ENCODE peak calls at places on chromosomes 2 and 18, in four cellular contexts. One of them, this sample, is unnamed.

GRCh38 chr2:32792416-32792815 is 154.3 kb upstream of the LTBP1 start:
- DNase-seq in stomach: no peak
- DNase-seq in cardiac muscle cell: peak; percentile 49
- DNase-seq in dorsolateral prefrontal cortex: no peak
- DNase-seq in this sample: no peak

GRCh38 chr18:8522756-8523155 is 86.5 kb upstream of the RAB12 start:
- DNase-seq in dorsolateral prefrontal cortex: no peak
- DNase-seq in cardiac muscle cell: no peak
- DNase-seq in stomach: no peak
- DNase-seq in this sample: no peak

GRCh38 chr2:154338359-154338967 is 360.0 kb upstream of the KCNJ3 start:
- DNase-seq in stomach: no peak
- DNase-seq in cardiac muscle cell: no peak
- DNase-seq in dorsolateral prefrontal cortex: no peak
- DNase-seq in this sample: no peak

GRCh38 chr2:212842544-212843185 is 304.1 kb upstream of the ERBB4 start:
- DNase-seq in stomach: no peak
- DNase-seq in cardiac muscle cell: no peak
- DNase-seq in dorsolateral prefrontal cortex: no peak
- DNase-seq in this sample: no peak

GRCh38 chr2:240928476-240929363 is 22.6 kb downstream of the CROCC2 start:
- DNase-seq in dorsolateral prefrontal cortex: peak; percentile 34
- DNase-seq in stomach: peak; percentile 7
- DNase-seq in cardiac muscle cell: no peak
- DNase-seq in this sample: no peak

GRCh38 chr2:112096098-112096497 is 41.0 kb downstream of the TMEM87B start:
- DNase-seq in stomach: no peak
- DNase-seq in dorsolateral prefrontal cortex: no peak
- DNase-seq in cardiac muscle cell: no peak
- DNase-seq in this sample: no peak

GRCh38 chr2:61951876-61952275 is 46.4 kb downstream of the COMMD1 start:
- DNase-seq in cardiac muscle cell: no peak
- DNase-seq in dorsolateral prefrontal cortex: no peak
- DNase-seq in stomach: no peak
- DNase-seq in this sample: no peak

GRCh38 chr2:182031956-182032355 is 46.3 kb downstream of the PPP1R1C start:
- DNase-seq in cardiac muscle cell: no peak
- DNase-seq in dorsolateral prefrontal cortex: no peak
- DNase-seq in stomach: no peak
- DNase-seq in this sample: no peak

GRCh38 chr18:2087877-2088673 is 483.2 kb downstream of the METTL4 start:
- DNase-seq in cardiac muscle cell: no peak
- DNase-seq in stomach: no peak
- DNase-seq in dorsolateral prefrontal cortex: no peak
- DNase-seq in this sample: no peak

GRCh38 chr18:39841133-39842041 is 2113.6 kb upstream of the PIK3C3 start:
- DNase-seq in dorsolateral prefrontal cortex: peak; percentile 81
- DNase-seq in cardiac muscle cell: peak; percentile 64
- DNase-seq in stomach: peak; percentile 27
- DNase-seq in this sample: peak; percentile 87
- TF ChIP-seq CTCF in dorsolateral prefrontal cortex: peak; percentile 61
- TF ChIP-seq CTCF in cardiac muscle cell: peak; percentile 55
- TF ChIP-seq CTCF in stomach: no peak
- TF ChIP-seq CTCF in this sample: peak; percentile 80

GRCh38 chr2:190170673-190171072 is 108.1 kb upstream of the MSTN start:
- DNase-seq in cardiac muscle cell: no peak
- DNase-seq in stomach: no peak
- DNase-seq in dorsolateral prefrontal cortex: no peak
- DNase-seq in this sample: no peak

GRCh38 chr2:190162851-190163250 is 100.3 kb upstream of the MSTN start:
- DNase-seq in cardiac muscle cell: no peak
- DNase-seq in dorsolateral prefrontal cortex: no peak
- DNase-seq in stomach: no peak
- DNase-seq in this sample: no peak

GRCh38 chr2:190169221-190170072 is 106.9 kb upstream of the MSTN start:
- DNase-seq in stomach: no peak
- DNase-seq in dorsolateral prefrontal cortex: no peak
- DNase-seq in cardiac muscle cell: no peak
- DNase-seq in this sample: no peak

GRCh38 chr2:190165491-190165890 is 103.0 kb upstream of the MSTN start:
- DNase-seq in cardiac muscle cell: no peak
- DNase-seq in dorsolateral prefrontal cortex: no peak
- DNase-seq in stomach: no peak
- DNase-seq in this sample: no peak

GRCh38 chr2:190167702-190168101 is 105.2 kb upstream of the MSTN start:
- DNase-seq in stomach: no peak
- DNase-seq in cardiac muscle cell: no peak
- DNase-seq in dorsolateral prefrontal cortex: no peak
- DNase-seq in this sample: no peak
- TF ChIP-seq CTCF in stomach: no peak
- TF ChIP-seq CTCF in cardiac muscle cell: no peak
- TF ChIP-seq CTCF in dorsolateral prefrontal cortex: no peak
- TF ChIP-seq CTCF in this sample: no peak

DNA sequence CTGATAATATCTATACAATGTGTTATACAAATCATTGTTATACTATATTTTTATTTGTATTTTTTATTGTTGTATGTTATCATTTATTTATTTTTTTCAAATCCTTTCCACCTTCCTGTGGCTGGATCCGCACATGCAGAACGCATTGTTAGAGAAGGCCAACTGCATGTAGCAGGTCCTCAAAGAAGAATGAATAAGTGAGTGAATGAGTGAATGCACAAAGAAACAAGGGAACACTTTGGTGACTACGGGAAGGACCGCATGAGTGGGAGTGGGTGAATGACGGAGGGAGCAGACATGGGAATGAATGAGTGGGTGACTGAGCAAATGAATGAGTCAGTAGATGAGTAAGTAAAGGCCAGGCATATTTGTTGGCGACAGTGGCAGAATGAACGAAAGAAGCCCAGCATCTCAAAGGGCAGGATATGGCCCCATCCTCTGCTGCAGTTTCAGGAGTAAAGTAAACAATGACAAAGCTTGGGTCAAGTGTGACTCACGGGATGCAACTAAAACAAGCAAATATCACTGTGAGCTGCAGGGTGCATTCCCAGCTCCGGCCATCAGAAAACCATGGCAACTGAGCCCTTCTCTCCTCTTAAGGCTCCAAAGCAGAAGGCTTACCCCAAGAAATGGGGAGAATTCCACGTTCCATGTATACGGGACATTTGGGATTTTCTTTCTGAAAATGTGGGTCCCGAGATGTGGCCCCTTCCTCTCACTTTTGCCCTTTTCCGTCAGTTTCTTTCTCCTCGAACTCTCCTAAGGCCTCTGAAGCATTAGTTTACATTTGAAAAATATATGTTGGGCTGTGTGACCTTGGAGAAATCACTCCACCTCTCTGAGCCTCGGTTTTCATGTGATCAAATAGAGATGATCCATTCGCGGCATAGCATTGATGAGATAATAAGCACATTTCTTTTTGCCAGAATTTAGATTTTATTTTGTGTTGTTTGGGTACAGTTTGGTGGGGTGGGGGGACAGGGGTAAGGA is 24.5 kb downstream of the KCNF1 start:
- DNase-seq in dorsolateral prefrontal cortex: no peak
- DNase-seq in stomach: no peak
- DNase-seq in cardiac muscle cell: no peak
- DNase-seq in this sample: no peak
- TF ChIP-seq CTCF in dorsolateral prefrontal cortex: no peak
- TF ChIP-seq CTCF in stomach: no peak
- TF ChIP-seq CTCF in cardiac muscle cell: no peak
- TF ChIP-seq CTCF in this sample: no peak

GRCh38 chr2:10188211-10188610 is 65.7 kb downstream of the RRM2 start:
- DNase-seq in dorsolateral prefrontal cortex: no peak
- DNase-seq in stomach: peak; percentile 51
- DNase-seq in cardiac muscle cell: no peak
- DNase-seq in this sample: no peak
- TF ChIP-seq CTCF in dorsolateral prefrontal cortex: no peak
- TF ChIP-seq CTCF in stomach: no peak
- TF ChIP-seq CTCF in cardiac muscle cell: peak; percentile 40
- TF ChIP-seq CTCF in this sample: peak; percentile 52

DNA sequence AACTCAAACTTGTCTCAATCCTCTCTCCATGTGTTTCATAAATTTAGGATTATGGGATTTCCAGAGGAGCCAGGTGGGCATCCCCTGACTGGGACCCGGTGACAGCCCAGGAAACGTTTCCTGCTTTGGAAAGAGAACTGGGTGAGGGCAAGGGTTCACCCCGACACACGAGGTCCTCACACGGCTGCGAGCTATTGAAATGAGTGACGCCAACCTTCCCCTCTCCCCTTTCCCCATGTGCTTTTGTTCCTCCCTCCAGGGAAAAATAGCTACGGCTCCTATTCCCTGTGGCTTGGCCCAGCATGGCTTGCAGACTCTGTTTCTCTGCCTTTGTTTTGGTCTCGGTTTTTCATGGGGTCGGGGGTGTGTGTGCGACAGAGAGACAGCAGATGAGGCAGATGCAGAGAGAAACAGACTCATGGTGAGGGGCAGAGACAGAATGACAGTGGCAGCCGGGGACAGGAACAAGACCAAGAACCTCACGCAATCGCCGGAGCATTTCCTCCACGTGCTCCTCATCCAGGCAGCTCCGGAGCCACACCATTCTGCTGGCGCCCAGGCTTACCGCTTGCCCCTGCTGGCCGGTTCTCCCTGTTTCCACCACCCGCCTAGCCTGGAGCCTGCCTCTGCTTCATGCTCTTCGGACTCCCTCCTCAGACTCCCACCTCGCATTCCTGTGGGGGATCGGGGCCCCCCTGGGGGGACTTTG is 238.5 kb downstream of the DYSF start:
- DNase-seq in stomach: no peak
- DNase-seq in dorsolateral prefrontal cortex: peak; percentile 43
- DNase-seq in cardiac muscle cell: no peak
- DNase-seq in this sample: no peak
- TF ChIP-seq CTCF in stomach: no peak
- TF ChIP-seq CTCF in dorsolateral prefrontal cortex: no peak
- TF ChIP-seq CTCF in cardiac muscle cell: no peak
- TF ChIP-seq CTCF in this sample: no peak

This sample was measured in osteocyte.